ENCODE peak calls at places on chromosome 11, in six cellular contexts. One of them, this sample, is unnamed.

GRCh38 chr11:70073881-70074371 is 4.2 kb upstream of the ANO1 start:
- DNase-seq in psoas muscle: no peak
- DNase-seq in cardiac muscle cell: peak
- DNase-seq in fibroblast of mammary gland: peak
- DNase-seq in endodermal cell: peak
- DNase-seq in adrenal gland: no peak
- DNase-seq in this sample: no peak

GRCh38 chr11:58726594-58727414 is 4.9 kb downstream of the GLYAT start:
- DNase-seq in psoas muscle: no peak
- DNase-seq in cardiac muscle cell: no peak
- DNase-seq in fibroblast of mammary gland: no peak
- DNase-seq in endodermal cell: no peak
- DNase-seq in adrenal gland: no peak
- DNase-seq in this sample: no peak

GRCh38 chr11:86551286-86551685 is 121.1 kb downstream of the ME3 start:
- DNase-seq in psoas muscle: no peak
- DNase-seq in cardiac muscle cell: peak
- DNase-seq in fibroblast of mammary gland: peak
- DNase-seq in endodermal cell: no peak
- DNase-seq in adrenal gland: peak
- DNase-seq in this sample: no peak

GRCh38 chr11:57373146-57373545 is 7.8 kb downstream of the PRG3 start:
- DNase-seq in psoas muscle: no peak
- DNase-seq in cardiac muscle cell: peak
- DNase-seq in fibroblast of mammary gland: no peak
- DNase-seq in endodermal cell: no peak
- DNase-seq in adrenal gland: no peak
- DNase-seq in this sample: no peak

GRCh38 chr11:59918987-59919589 is 19.1 kb upstream of the OOSP1 start:
- DNase-seq in psoas muscle: no peak
- DNase-seq in cardiac muscle cell: peak
- DNase-seq in fibroblast of mammary gland: peak
- DNase-seq in endodermal cell: peak
- DNase-seq in adrenal gland: no peak
- DNase-seq in this sample: peak

GRCh38 chr11:105553015-105553414 is 56.9 kb upstream of the GRIA4 start:
- DNase-seq in psoas muscle: no peak
- DNase-seq in cardiac muscle cell: peak
- DNase-seq in fibroblast of mammary gland: no peak
- DNase-seq in endodermal cell: no peak
- DNase-seq in adrenal gland: no peak
- DNase-seq in this sample: no peak

GRCh38 chr11:16418698-16419097 is 62.4 kb upstream of the SOX6 start:
- DNase-seq in psoas muscle: no peak
- DNase-seq in cardiac muscle cell: no peak
- DNase-seq in fibroblast of mammary gland: no peak
- DNase-seq in endodermal cell: no peak
- DNase-seq in adrenal gland: no peak
- DNase-seq in this sample: no peak

GRCh38 chr11:66315921-66316811 is 678 bp downstream of the CD248 start:
- DNase-seq in psoas muscle: peak
- DNase-seq in cardiac muscle cell: peak
- DNase-seq in fibroblast of mammary gland: no peak
- DNase-seq in endodermal cell: no peak
- DNase-seq in adrenal gland: no peak
- DNase-seq in this sample: no peak

DNA sequence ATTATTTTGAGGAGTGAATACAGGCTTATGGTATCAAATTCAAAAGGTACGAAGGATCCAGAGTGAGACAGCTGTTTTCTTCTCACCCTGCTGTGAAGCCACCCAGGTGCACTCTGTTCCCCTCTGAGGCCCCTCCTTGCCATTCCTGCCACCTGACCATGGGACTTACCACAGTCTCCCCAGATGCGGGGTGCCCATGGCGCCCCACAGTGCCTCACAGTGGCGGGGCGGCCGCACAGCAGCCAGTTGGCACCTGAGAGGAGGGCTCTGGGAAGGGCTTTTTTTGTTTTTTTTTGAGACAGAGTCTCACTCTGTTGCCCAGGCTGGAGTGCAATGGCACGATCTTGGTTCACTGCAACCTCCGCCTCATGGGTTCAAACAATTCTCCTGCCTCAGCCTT is 151.7 kb downstream of the CEP164 start:
- DNase-seq in psoas muscle: no peak
- DNase-seq in cardiac muscle cell: no peak
- DNase-seq in fibroblast of mammary gland: no peak
- DNase-seq in endodermal cell: peak
- DNase-seq in adrenal gland: no peak
- DNase-seq in this sample: no peak
- TF ChIP-seq CTCF in psoas muscle: no peak
- TF ChIP-seq CTCF in cardiac muscle cell: no peak
- TF ChIP-seq CTCF in fibroblast of mammary gland: no peak
- TF ChIP-seq CTCF in endodermal cell: peak
- TF ChIP-seq CTCF in adrenal gland: no peak
- TF ChIP-seq CTCF in this sample: peak

DNA sequence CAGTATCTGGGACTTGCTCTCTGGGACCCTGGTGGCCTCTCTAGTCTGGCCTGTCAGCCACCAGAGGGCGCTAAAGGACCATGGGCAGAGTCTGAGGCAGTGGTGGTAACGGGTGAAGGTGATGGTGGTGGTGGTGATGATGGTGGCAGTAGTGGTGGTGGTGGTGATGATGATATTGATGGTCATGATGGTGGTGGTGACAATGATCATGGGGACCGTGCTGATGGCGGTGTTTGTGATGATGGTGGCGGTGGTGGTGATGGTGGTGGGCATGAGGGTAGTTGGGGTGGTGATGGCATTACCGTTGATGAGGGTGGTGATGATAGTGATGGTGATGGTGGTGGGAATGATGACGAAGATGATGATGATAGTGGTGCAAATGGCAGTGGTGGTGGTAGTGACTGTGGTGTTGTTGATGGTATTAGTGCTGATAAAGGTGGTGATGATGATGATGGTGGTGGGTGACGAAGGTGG is 16.0 kb downstream of the TRPM5 start:
- DNase-seq in psoas muscle: peak
- DNase-seq in cardiac muscle cell: peak
- DNase-seq in fibroblast of mammary gland: peak
- DNase-seq in endodermal cell: peak
- DNase-seq in adrenal gland: peak
- DNase-seq in this sample: peak
- TF ChIP-seq CTCF in psoas muscle: peak
- TF ChIP-seq CTCF in cardiac muscle cell: peak
- TF ChIP-seq CTCF in fibroblast of mammary gland: peak
- TF ChIP-seq CTCF in endodermal cell: peak
- TF ChIP-seq CTCF in adrenal gland: peak
- TF ChIP-seq CTCF in this sample: peak

GRCh38 chr11:62223095-62223494 is 14.6 kb downstream of the SCGB2A1 start:
- DNase-seq in psoas muscle: no peak
- DNase-seq in cardiac muscle cell: peak
- DNase-seq in fibroblast of mammary gland: no peak
- DNase-seq in endodermal cell: no peak
- DNase-seq in adrenal gland: no peak
- DNase-seq in this sample: no peak

GRCh38 chr11:62221498-62221897 is 13.0 kb downstream of the SCGB2A1 start:
- DNase-seq in psoas muscle: no peak
- DNase-seq in cardiac muscle cell: no peak
- DNase-seq in fibroblast of mammary gland: no peak
- DNase-seq in endodermal cell: no peak
- DNase-seq in adrenal gland: no peak
- DNase-seq in this sample: no peak

GRCh38 chr11:62217191-62217748 is 8.8 kb downstream of the SCGB2A1 start:
- DNase-seq in psoas muscle: no peak
- DNase-seq in cardiac muscle cell: peak
- DNase-seq in fibroblast of mammary gland: peak
- DNase-seq in endodermal cell: no peak
- DNase-seq in adrenal gland: no peak
- DNase-seq in this sample: no peak
- TF ChIP-seq CTCF in psoas muscle: peak
- TF ChIP-seq CTCF in cardiac muscle cell: peak
- TF ChIP-seq CTCF in fibroblast of mammary gland: peak
- TF ChIP-seq CTCF in endodermal cell: peak
- TF ChIP-seq CTCF in adrenal gland: peak
- TF ChIP-seq CTCF in this sample: peak

GRCh38 chr11:47412152-47412746 is 3.9 kb downstream of the SLC39A13 start:
- DNase-seq in psoas muscle: peak
- DNase-seq in cardiac muscle cell: peak
- DNase-seq in fibroblast of mammary gland: peak
- DNase-seq in endodermal cell: peak
- DNase-seq in adrenal gland: peak
- DNase-seq in this sample: peak
- TF ChIP-seq CTCF in psoas muscle: peak
- TF ChIP-seq CTCF in cardiac muscle cell: peak
- TF ChIP-seq CTCF in fibroblast of mammary gland: peak
- TF ChIP-seq CTCF in endodermal cell: peak
- TF ChIP-seq CTCF in adrenal gland: peak
- TF ChIP-seq CTCF in this sample: peak

GRCh38 chr11:61148016-61148640 is 13.1 kb downstream of the VPS37C start:
- DNase-seq in psoas muscle: no peak
- DNase-seq in cardiac muscle cell: peak
- DNase-seq in fibroblast of mammary gland: no peak
- DNase-seq in endodermal cell: no peak
- DNase-seq in adrenal gland: no peak
- DNase-seq in this sample: no peak
- TF ChIP-seq CTCF in psoas muscle: no peak
- TF ChIP-seq CTCF in cardiac muscle cell: no peak
- TF ChIP-seq CTCF in fibroblast of mammary gland: no peak
- TF ChIP-seq CTCF in endodermal cell: no peak
- TF ChIP-seq CTCF in adrenal gland: no peak
- TF ChIP-seq CTCF in this sample: no peak

DNA sequence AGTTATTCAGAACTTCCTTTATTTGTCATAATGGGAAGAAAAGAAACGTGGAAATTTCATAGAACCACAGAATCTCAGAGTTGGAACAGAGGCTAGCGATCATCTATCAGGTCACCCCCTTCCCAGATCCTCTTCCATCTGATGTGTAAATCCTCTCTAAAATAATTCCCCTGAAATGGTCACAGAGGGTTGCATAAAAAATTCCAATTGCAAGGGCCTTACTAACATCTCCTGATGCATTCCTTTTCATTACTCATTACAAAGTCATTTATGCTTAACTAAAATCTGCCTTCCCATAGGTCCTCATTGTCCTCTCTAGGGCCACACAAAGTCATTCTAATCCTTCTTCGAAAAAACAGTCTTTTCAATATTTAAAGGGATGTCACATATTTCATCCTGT is 771.3 kb downstream of the DLG2 start:
- DNase-seq in psoas muscle: no peak
- DNase-seq in cardiac muscle cell: peak
- DNase-seq in fibroblast of mammary gland: peak
- DNase-seq in endodermal cell: no peak
- DNase-seq in adrenal gland: no peak
- DNase-seq in this sample: no peak
- TF ChIP-seq CTCF in psoas muscle: no peak
- TF ChIP-seq CTCF in cardiac muscle cell: no peak
- TF ChIP-seq CTCF in fibroblast of mammary gland: no peak
- TF ChIP-seq CTCF in endodermal cell: no peak
- TF ChIP-seq CTCF in adrenal gland: no peak
- TF ChIP-seq CTCF in this sample: no peak

DNA sequence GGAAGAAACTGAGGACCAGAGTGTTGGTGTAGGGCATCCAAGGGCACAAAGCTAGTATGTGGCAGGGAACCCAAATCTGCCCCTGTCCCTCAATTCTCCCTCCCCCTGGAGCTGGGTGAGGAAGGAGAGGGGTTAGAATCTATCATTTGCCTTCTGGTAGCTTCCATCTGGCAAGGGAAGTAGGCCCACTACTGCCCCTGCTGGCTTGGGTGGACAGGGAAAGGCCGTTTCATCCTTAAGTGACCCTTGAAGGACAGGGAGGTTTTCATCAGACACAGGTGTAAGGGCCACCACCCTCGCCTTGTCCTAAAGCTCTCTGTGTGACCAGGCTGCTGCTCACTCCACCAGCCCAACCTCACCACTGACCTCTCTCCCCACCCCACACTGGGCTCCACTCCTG is 22.1 kb downstream of the NECTIN1 start:
- DNase-seq in psoas muscle: no peak
- DNase-seq in cardiac muscle cell: no peak
- DNase-seq in fibroblast of mammary gland: no peak
- DNase-seq in endodermal cell: no peak
- DNase-seq in adrenal gland: no peak
- DNase-seq in this sample: peak
- TF ChIP-seq CTCF in psoas muscle: no peak
- TF ChIP-seq CTCF in cardiac muscle cell: peak
- TF ChIP-seq CTCF in fibroblast of mammary gland: peak
- TF ChIP-seq CTCF in endodermal cell: peak
- TF ChIP-seq CTCF in adrenal gland: no peak
- TF ChIP-seq CTCF in this sample: no peak

GRCh38 chr11:64007629-64008282 is 21.5 kb downstream of the OTUB1 start:
- DNase-seq in psoas muscle: peak
- DNase-seq in cardiac muscle cell: peak
- DNase-seq in fibroblast of mammary gland: peak
- DNase-seq in endodermal cell: peak
- DNase-seq in adrenal gland: peak
- DNase-seq in this sample: peak
- TF ChIP-seq CTCF in psoas muscle: peak
- TF ChIP-seq CTCF in cardiac muscle cell: peak
- TF ChIP-seq CTCF in fibroblast of mammary gland: no peak
- TF ChIP-seq CTCF in endodermal cell: peak
- TF ChIP-seq CTCF in adrenal gland: peak
- TF ChIP-seq CTCF in this sample: no peak

GRCh38 chr11:62061356-62062222 is 62.2 kb upstream of the INCENP start:
- DNase-seq in psoas muscle: no peak
- DNase-seq in cardiac muscle cell: peak
- DNase-seq in fibroblast of mammary gland: no peak
- DNase-seq in endodermal cell: no peak
- DNase-seq in adrenal gland: no peak
- DNase-seq in this sample: no peak
- TF ChIP-seq CTCF in psoas muscle: no peak
- TF ChIP-seq CTCF in cardiac muscle cell: peak
- TF ChIP-seq CTCF in fibroblast of mammary gland: no peak
- TF ChIP-seq CTCF in endodermal cell: peak
- TF ChIP-seq CTCF in adrenal gland: no peak
- TF ChIP-seq CTCF in this sample: no peak

DNA sequence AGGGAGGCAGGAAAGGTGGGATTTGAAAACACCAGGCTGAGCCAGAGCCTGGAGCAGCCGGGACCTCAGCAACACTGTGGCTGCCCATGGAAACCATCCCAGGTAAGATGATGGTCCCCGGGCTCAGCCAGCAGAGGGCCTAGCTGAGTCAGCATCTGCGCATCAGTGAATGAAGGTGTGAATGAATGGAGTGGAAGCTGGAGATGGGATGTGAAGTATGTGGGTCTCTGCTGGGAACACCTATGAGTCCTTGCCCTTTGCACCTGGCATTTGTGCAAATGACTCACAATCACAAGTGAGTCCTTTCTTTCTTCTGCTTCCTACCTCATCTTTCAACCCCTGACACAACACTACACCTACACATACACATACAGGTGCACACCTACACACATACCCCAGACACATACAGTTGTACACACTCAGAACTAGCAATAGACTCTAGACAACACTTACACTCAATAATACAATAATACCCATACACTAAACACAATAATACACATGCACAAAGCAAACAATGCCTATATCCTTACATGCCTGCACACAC is 62.8 kb upstream of the PRDM11 start:
- DNase-seq in psoas muscle: no peak
- DNase-seq in cardiac muscle cell: no peak
- DNase-seq in fibroblast of mammary gland: no peak
- DNase-seq in endodermal cell: peak
- DNase-seq in adrenal gland: no peak
- DNase-seq in this sample: no peak
- TF ChIP-seq CTCF in psoas muscle: no peak
- TF ChIP-seq CTCF in cardiac muscle cell: peak
- TF ChIP-seq CTCF in fibroblast of mammary gland: peak
- TF ChIP-seq CTCF in endodermal cell: peak
- TF ChIP-seq CTCF in adrenal gland: peak
- TF ChIP-seq CTCF in this sample: no peak